ENCODE peak calls at places on chromosomes 12 and 14, in seven cellular contexts. O, V, E, T, U, J and Z are unnamed samples.

GRCh38 chr14:84237881-84238280 is 1292.1 kb upstream of the FLRT2 start:
- DNase-seq in J (no peak), V (no peak), E (no peak), O (no peak), T (no peak), U (no peak), Z (no peak)

GRCh38 chr14:28077005-28077404 is 689.6 kb upstream of the FOXG1 start:
- DNase-seq in J (no peak), O (no peak), E (no peak), V (no peak), T (no peak), U (no peak), Z (no peak)

GRCh38 chr12:218221-218620 is 4.3 kb upstream of the SLC6A12 start:
- DNase-seq in T (no peak), U (no peak), E (no peak), V (no peak), J (no peak), O (no peak), Z (no peak)

GRCh38 chr12:4274396-4274959 is 916 bp downstream of the CCND2 start:
- DNase-seq in V (peak), O (no peak), T (no peak), J (no peak), E (no peak), U (no peak), Z (no peak)

GRCh38 chr12:124898200-124898950 is 16.1 kb downstream of the UBC start:
- DNase-seq in O (peak), U (peak), T (no peak), E (no peak), V (peak), J (peak), Z (peak)

GRCh38 chr14:55136241-55136640 is 7.2 kb downstream of the LGALS3 start:
- DNase-seq in O (no peak), J (no peak), E (no peak), U (no peak), T (no peak), V (no peak), Z (no peak)

GRCh38 chr12:46455648-46456352 is 83.2 kb upstream of the SLC38A2 start:
- DNase-seq in J (no peak), V (no peak), U (no peak), O (peak), E (no peak), T (peak), Z (peak)

GRCh38 chr12:120249266-120249874 is 16.2 kb downstream of the PXN start:
- DNase-seq in E (no peak), V (no peak), U (no peak), T (no peak), O (no peak), J (no peak), Z (no peak)

GRCh38 chr12:121781751-121782615 is 11.5 kb downstream of the RHOF start:
- DNase-seq in V (no peak), T (no peak), J (no peak), U (peak), E (no peak), O (peak), Z (no peak)

GRCh38 chr12:6532051-6532926 is 2.0 kb upstream of the GAPDH start:
- DNase-seq in T (peak), O (peak), U (peak), V (peak), J (peak), E (no peak), Z (peak)

GRCh38 chr12:30440826-30441602 is 254.7 kb downstream of the IPO8 start:
- DNase-seq in O (peak), U (peak), J (peak), V (no peak), T (peak), E (no peak), Z (peak)

GRCh38 chr14:89589400-89590128 is 172.5 kb upstream of the FOXN3 start:
- DNase-seq in V (no peak), J (no peak), T (no peak), O (no peak), U (no peak), E (peak), Z (no peak)

GRCh38 chr12:51351913-51352532 is 5.5 kb upstream of the CELA1 start:
- DNase-seq in E (no peak), U (peak), T (peak), V (peak), J (peak), O (peak), Z (peak)

GRCh38 chr12:81450920-81451739 is 308.0 kb downstream of the PPFIA2 start:
- DNase-seq in U (peak), O (peak), T (peak), E (no peak), V (peak), J (peak), Z (peak)

GRCh38 chr14:71474291-71474690 is 457.9 kb upstream of the RGS6 start:
- DNase-seq in U (no peak), O (no peak), T (no peak), J (peak), V (no peak), E (no peak), Z (no peak)

GRCh38 chr12:5456906-5457305 is 25.0 kb downstream of the NTF3 start:
- DNase-seq in E (no peak), O (no peak), U (no peak), J (no peak), T (no peak), V (no peak), Z (no peak)
- TF ChIP-seq JUND in E (no peak), O (no peak), U (no peak), J (no peak), T (no peak), V (no peak), Z (no peak)

GRCh38 chr14:79278286-79278797 is 933.0 kb downstream of the DIO2 start:
- DNase-seq in E (no peak), U (no peak), O (no peak), T (no peak), V (no peak), J (peak), Z (no peak)

GRCh38 chr14:79281244-79282199 is 929.8 kb downstream of the DIO2 start:
- DNase-seq in O (no peak), U (no peak), T (no peak), J (no peak), V (peak), E (no peak), Z (no peak)

GRCh38 chr14:79278798-79279644 is 932.3 kb downstream of the DIO2 start:
- DNase-seq in T (no peak), E (no peak), V (peak), U (no peak), O (peak), J (peak), Z (peak)

GRCh38 chr14:79280400-79280670 is 931.0 kb downstream of the DIO2 start:
- DNase-seq in U (no peak), V (no peak), O (no peak), E (no peak), J (no peak), T (no peak), Z (no peak)

GRCh38 chr14:79279645-79280399 is 931.5 kb downstream of the DIO2 start:
- DNase-seq in J (peak), U (no peak), V (no peak), E (no peak), T (no peak), O (no peak), Z (no peak)
- TF ChIP-seq JUND in J (no peak), U (no peak), V (no peak), E (no peak), T (no peak), O (no peak), Z (no peak)

GRCh38 chr14:69288956-69289705 is 29.2 kb downstream of the GALNT16 start:
- DNase-seq in U (no peak), V (peak), J (no peak), E (no peak), T (no peak), O (no peak), Z (no peak)
- TF ChIP-seq JUND in U (no peak), V (no peak), J (no peak), E (no peak), T (no peak), O (no peak), Z (no peak)

DNA sequence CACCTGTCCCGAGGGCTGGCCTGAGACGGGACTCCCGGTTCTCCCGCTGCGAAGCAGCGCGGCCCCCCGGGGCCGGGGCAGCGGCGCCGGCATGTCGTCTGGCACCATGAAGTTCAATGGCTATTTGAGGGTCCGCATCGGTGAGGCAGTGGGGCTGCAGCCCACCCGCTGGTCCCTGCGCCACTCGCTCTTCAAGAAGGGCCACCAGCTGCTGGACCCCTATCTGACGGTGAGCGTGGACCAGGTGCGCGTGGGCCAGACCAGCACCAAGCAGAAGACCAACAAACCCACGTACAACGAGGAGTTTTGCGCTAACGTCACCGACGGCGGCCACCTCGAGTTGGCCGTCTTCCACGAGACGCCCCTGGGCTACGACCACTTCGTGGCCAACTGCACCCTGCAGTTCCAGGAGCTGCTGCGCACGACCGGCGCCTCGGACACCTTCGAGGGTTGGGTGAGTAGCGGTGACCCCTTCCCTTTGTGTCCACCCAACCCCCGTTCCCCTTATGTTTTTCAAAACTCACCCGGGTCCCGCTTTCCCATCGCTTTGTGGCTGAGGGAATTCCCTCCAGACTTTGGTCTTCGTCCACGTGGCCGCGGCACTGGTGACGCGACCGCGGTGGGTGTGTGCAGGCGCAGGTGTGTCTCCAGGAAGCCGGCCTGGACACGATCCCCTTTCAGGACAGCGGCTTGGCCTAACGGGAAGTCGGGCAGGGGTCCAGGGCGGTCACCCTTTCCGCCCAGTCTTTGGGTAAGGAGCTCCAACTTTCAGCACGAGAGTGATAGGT is 826 bp downstream of the PRKCH start:
- DNase-seq in J (peak), T (no peak), E (no peak), V (peak), U (no peak), O (no peak), Z (peak)
- TF ChIP-seq JUND in J (no peak), T (no peak), E (no peak), V (no peak), U (no peak), O (no peak), Z (no peak)

GRCh38 chr12:116565963-116566362 is 6.8 kb downstream of the MAP1LC3B2 start:
- DNase-seq in J (no peak), T (no peak), U (no peak), O (no peak), V (no peak), E (no peak), Z (no peak)
- TF ChIP-seq JUND in J (no peak), T (no peak), U (no peak), O (no peak), V (no peak), E (no peak), Z (no peak)

DNA sequence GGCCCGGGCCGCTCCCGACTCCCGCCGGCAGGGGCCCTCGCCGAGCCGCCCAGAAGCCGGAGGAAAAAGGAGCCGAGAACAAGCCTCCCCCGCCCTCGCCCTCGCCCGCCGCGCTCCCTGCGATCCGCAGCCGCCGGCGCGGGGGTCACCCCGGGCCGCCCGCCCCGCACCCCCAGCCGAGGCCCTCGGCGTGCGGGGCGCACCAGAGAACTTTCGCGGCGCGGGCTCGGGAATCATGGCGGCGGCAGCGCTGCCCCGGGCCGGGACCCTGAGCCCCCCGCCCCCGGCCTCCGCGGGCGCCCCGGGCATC is 519 bp downstream of the CDK2AP1 start:
- DNase-seq in J (peak), E (no peak), O (peak), V (peak), T (no peak), U (peak), Z (peak)
- TF ChIP-seq JUND in J (no peak), E (no peak), O (no peak), V (no peak), T (no peak), U (no peak), Z (no peak)